ENCODE peak calls at places on chromosomes 5 and 9, in five cellular contexts. R is CD8-positive, alpha-beta memory T cell; N is lung; H is suprapubic skin; A is ovary. C is an unnamed sample. For H3K27me3, the result is how much of the 10 kb centered on the place peaks cover.

GRCh38 chr9:131494296-131494870 is 8.3 kb upstream of the POMT1 start:
- DNase-seq in R (no peak), N (no peak), H (no peak), A (no peak), C (no peak)

GRCh38 chr5:136028782-136029742 is at the start of gene TGFBI:
- DNase-seq in R (no peak), N (peak), H (peak), A (peak), C (no peak)

GRCh38 chr5:146380714-146381113 is 42.1 kb downstream of the POU4F3 start:
- DNase-seq in R (no peak), N (no peak), H (no peak), A (no peak), C (no peak)

GRCh38 chr5:134149571-134150303 is 27.0 kb downstream of the SKP1 start:
- DNase-seq in R (no peak), N (peak), H (no peak), A (no peak), C (no peak)

GRCh38 chr5:18037718-18038117 is 403.5 kb downstream of the TAF11L14 start:
- DNase-seq in R (no peak), N (no peak), H (no peak), A (no peak), C (no peak)

GRCh38 chr9:124458441-124458840 is 8.2 kb downstream of the ADGRD2 start:
- DNase-seq in R (no peak), N (no peak), H (no peak), A (no peak), C (no peak)

GRCh38 chr9:8821910-8822666 is 1022.5 kb upstream of the DMAC1 start:
- DNase-seq in R (no peak), N (no peak), H (no peak), A (no peak), C (no peak)

GRCh38 chr9:21710792-21711191 is 91.6 kb upstream of the MTAP start:
- DNase-seq in R (no peak), N (no peak), H (no peak), A (no peak), C (no peak)

GRCh38 chr5:126007841-126008240 is 415.4 kb upstream of the GRAMD2B start:
- DNase-seq in R (no peak), N (no peak), H (no peak), A (no peak), C (no peak)

GRCh38 chr9:78234810-78235209 is 1.1 kb upstream of the CEP78 start:
- DNase-seq in R (no peak), N (no peak), H (no peak), A (no peak), C (no peak)

GRCh38 chr9:84271004-84271886 is 69.3 kb downstream of the SLC28A3 start:
- DNase-seq in R (no peak), N (no peak), H (no peak), A (peak), C (peak)

GRCh38 chr9:35756275-35756742 is 2.2 kb upstream of the MSMP start:
- DNase-seq in R (peak), N (peak), H (no peak), A (peak), C (no peak)

GRCh38 chr9:110143969-110144545 is 63.9 kb downstream of the C9orf152 start:
- DNase-seq in R (no peak), N (no peak), H (no peak), A (no peak), C (no peak)

GRCh38 chr5:120684213-120684612 is 220.1 kb downstream of the PRR16 start:
- DNase-seq in R (no peak), N (no peak), H (no peak), A (no peak), C (no peak)

GRCh38 chr9:11551106-11551505 is 938.3 kb upstream of the PTPRD start:
- DNase-seq in R (no peak), N (no peak), H (no peak), A (no peak), C (no peak)

GRCh38 chr9:33131505-33132248 is 35.5 kb downstream of the B4GALT1 start:
- DNase-seq in R (no peak), N (no peak), H (no peak), A (no peak), C (no peak)

GRCh38 chr9:69325409-69326212 is 596 bp downstream of the ENTREP1 start:
- DNase-seq in R (no peak), N (no peak), H (no peak), A (peak), C (no peak)

GRCh38 chr9:133950916-133951231 is 41.2 kb downstream of the VAV2 start:
- DNase-seq in R (no peak), N (no peak), H (no peak), A (no peak), C (no peak)

GRCh38 chr9:109886050-109886449 is 106.1 kb downstream of the PALM2AKAP2 start:
- DNase-seq in R (no peak), N (no peak), H (no peak), A (no peak), C (no peak)

GRCh38 chr5:74641778-74642542 is 1.4 kb upstream of the ENC1 start:
- DNase-seq in R (no peak), N (peak), H (no peak), A (peak), C (no peak)

GRCh38 chr9:72912476-72913381 is 40.1 kb downstream of the ALDH1A1 start:
- DNase-seq in R (no peak), N (no peak), H (no peak), A (no peak), C (no peak)

GRCh38 chr5:65914644-65915196 is 11.7 kb upstream of the ERBIN start:
- DNase-seq in R (no peak), N (no peak), H (no peak), A (no peak), C (no peak)

GRCh38 chr5:87432460-87432859 is 19.7 kb upstream of the CCNH start:
- DNase-seq in R (no peak), N (no peak), H (no peak), A (no peak), C (no peak)

GRCh38 chr9:96136992-96137665 is 164.8 kb downstream of the HSD17B3 start:
- DNase-seq in R (no peak), N (peak), H (peak), A (peak), C (no peak)

GRCh38 chr5:139651502-139651862 is 3.3 kb downstream of the CXXC5 start:
- DNase-seq in R (no peak), N (no peak), H (no peak), A (no peak), C (no peak)

GRCh38 chr5:139652788-139653241 is 4.7 kb downstream of the CXXC5 start:
- DNase-seq in R (no peak), N (no peak), H (no peak), A (no peak), C (no peak)

GRCh38 chr5:139653616-139654015 is 5.5 kb downstream of the CXXC5 start:
- DNase-seq in R (no peak), N (no peak), H (no peak), A (no peak), C (no peak)

GRCh38 chr5:139650689-139651501 is 2.7 kb downstream of the CXXC5 start:
- DNase-seq in R (no peak), N (no peak), H (no peak), A (no peak), C (no peak)

GRCh38 chr5:139651863-139652787 is 4.0 kb downstream of the CXXC5 start:
- DNase-seq in R (peak), N (peak), H (no peak), A (no peak), C (peak)
- H3K27me3 ChIP-seq in R (under half), N (under half), H (under half), A (under half), C (under half)

DNA sequence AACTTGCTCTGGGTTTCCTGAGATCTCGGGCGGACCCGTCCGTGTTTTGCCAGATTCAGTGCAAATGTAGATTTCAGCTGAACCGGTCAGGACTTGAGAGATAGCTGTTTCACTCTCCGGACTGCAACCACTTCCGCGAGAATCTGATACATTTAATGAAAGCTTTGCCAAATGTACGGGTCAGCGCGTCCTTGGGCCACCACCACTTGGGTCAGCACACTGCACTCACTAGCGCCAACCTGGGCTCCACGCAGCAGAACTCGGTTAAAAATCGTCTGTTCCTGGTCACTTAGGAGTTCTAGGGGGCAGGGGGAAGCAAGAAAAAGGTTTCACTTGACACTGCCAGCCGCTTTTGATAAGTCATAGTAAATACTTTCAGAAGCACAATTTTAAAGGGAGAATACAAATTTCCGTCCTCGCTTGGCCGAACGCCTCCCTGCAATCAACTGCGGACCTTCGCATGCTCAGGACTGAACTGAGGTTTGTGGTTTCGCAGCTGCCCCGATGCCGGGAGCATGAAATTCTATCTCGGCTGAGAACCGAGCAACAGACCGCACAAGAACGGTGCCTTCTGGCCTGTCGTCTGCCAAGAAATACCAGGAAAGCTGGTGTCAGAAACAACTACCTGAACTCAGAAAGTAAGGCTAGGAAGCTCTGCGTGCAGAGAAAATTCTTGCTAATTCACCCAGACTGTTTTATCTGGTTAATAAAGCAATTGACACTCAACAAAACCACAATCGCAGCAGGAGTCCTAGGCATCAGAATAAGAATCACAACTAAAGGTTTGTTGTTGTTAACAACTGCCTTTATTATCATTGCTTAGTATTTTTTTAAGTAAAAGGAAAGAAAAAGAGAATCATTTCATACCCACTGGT is 4.2 kb upstream of the ISL1 start:
- DNase-seq in R (no peak), N (no peak), H (no peak), A (no peak), C (no peak)
- H3K27me3 ChIP-seq in R (under half), N (under half), H (half or more), A (under half), C (under half)

GRCh38 chr5:153209016-153209415 is 281.5 kb upstream of the GRIA1 start:
- DNase-seq in R (no peak), N (no peak), H (no peak), A (no peak), C (no peak)
- H3K27me3 ChIP-seq in R (under half), N (under half), H (under half), A (under half), C (under half)

DNA sequence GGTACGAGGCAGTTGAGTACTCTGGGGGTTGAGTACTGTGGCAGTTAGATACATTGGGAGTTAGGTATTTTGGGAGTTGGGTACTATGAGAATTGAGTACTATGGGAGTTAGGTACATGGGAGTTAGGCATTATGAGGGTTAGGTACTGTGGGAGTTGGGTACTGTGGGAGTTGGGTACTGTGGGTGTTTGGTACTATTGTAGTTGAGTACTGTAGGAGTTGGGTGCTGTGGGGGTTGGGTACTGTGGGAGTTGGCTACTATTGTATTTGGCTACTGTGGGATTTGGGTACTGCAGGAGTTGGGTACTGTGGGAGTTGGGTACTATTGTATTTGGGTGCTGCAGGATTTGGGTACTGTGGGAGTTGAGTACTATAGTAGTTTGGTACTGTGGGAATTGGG is 4.8 kb upstream of the SLC6A19 start:
- DNase-seq in R (no peak), N (no peak), H (no peak), A (no peak), C (no peak)
- H3K27me3 ChIP-seq in R (under half), N (under half), H (half or more), A (under half), C (under half)

GRCh38 chr5:10860645-10861455 is 99.8 kb upstream of the DAP start:
- DNase-seq in R (no peak), N (no peak), H (no peak), A (no peak), C (no peak)
- H3K27me3 ChIP-seq in R (under half), N (under half), H (under half), A (under half), C (under half)

GRCh38 chr9:111330124-111330523 is at the start of gene OR2K2:
- DNase-seq in R (no peak), N (no peak), H (no peak), A (no peak), C (no peak)
- H3K27me3 ChIP-seq in R (under half), N (under half), H (under half), A (under half), C (under half)

DNA sequence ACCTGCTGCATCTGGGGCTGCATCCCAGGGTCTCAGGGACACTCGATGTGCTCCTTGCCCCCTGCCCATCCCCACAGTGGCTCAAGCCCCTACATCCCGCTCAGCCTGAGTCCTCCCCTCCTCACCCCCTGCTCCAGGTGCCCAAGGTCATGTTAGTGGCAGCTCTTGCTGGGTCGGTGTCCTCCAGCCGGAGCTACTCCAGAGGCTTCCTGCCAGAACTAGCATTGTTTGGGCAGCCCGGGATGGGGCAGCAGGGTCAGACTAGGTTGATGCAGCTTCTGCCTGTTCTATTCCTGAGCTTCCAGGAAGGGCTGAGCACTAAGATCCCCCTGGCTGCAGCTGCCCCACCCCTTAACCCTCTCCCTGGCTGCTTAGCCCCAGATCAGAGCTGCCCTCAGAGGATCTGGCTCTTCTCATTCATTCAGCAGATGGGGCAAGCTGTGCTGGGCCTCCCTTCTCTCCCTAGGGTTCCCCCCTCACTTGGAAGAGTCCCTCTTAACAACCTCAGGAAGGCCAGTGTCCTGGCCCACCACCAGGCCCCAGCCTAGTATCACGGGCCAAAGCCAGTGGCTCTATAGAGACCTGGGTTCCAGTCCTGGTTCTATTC is 712 bp downstream of the RGS14 start:
- DNase-seq in R (no peak), N (no peak), H (no peak), A (no peak), C (no peak)
- H3K27me3 ChIP-seq in R (under half), N (under half), H (under half), A (under half), C (under half)

GRCh38 chr9:34558341-34558740 is 31.2 kb downstream of the CNTFR start:
- DNase-seq in R (no peak), N (no peak), H (no peak), A (no peak), C (no peak)
- H3K27me3 ChIP-seq in R (under half), N (under half), H (under half), A (under half), C (under half)

DNA sequence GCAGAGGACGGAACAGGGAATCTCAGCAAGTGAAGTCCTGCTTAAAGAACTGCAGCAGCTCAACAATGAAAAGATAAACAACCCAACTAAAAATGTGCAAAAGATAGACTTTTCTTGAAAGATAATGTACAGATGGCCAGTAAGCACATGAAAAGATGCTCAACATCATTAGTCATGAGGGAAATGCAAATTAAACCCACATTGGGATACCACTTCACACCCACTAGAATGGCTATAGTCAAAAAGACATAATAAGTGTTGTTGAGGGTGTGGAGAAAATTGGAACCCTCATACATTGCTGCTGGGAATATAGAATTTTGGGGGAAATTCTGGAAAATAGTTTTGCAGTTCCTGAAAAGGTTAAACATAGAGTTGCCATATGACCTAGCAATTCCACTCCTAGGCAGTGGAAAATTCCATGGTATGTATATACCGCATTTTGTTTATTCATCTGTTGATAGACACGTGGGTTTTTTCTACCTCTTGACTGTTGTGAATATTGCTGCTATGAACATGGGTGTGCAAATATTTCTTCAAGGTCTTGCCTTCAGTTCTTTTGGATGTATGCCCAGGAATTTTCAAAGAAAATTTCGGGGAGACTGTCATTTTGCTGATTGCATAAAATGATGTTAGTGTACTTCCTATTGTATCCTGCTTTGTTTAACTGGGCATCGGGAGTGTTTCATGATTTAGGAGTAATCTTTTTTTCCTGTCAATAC is 7.2 kb downstream of the CNOT8 start:
- DNase-seq in R (no peak), N (no peak), H (no peak), A (no peak), C (no peak)
- H3K27me3 ChIP-seq in R (under half), N (under half), H (under half), A (under half), C (under half)